ENCODE peak calls at places on chromosomes 2 and 18, in nine cellular contexts. I, B, V, H, L, R, E, C and M are unnamed samples.

GRCh38 chr2:46849080-46849715 is 66.4 kb downstream of the MCFD2 start:
- DNase-seq in I (no peak), B (no peak), V (peak; percentile 73), H (peak; percentile 70), L (peak; percentile 94), R (no peak), E (peak; percentile 76), C (no peak), M (no peak)

GRCh38 chr2:156145469-156145868 is 187.1 kb downstream of the NR4A2 start:
- DNase-seq in I (no peak), B (no peak), V (no peak), H (no peak), L (no peak), R (no peak), E (no peak), C (no peak), M (no peak)

GRCh38 chr2:20299113-20299512 is 51.5 kb downstream of the PUM2 start:
- DNase-seq in I (no peak), B (no peak), V (no peak), H (no peak), L (no peak), R (no peak), E (no peak), C (no peak), M (no peak)

GRCh38 chr2:240247868-240248820 is 107.7 kb upstream of the OTOS start:
- DNase-seq in I (no peak), B (no peak), V (peak; percentile 23), H (no peak), L (no peak), R (no peak), E (no peak), C (no peak), M (peak; percentile 78)

GRCh38 chr2:149112713-149113112 is 74.2 kb downstream of the LYPD6B start:
- DNase-seq in I (no peak), B (no peak), V (no peak), H (no peak), L (no peak), R (no peak), E (no peak), C (no peak), M (no peak)

GRCh38 chr2:146576301-146576700 is 1268.5 kb upstream of the ACVR2A start:
- DNase-seq in I (no peak), B (no peak), V (no peak), H (peak; percentile 41), L (no peak), R (peak; percentile 45), E (peak; percentile 26), C (no peak), M (no peak)

GRCh38 chr18:70419526-70419925 is 130.7 kb downstream of the SOCS6 start:
- DNase-seq in I (no peak), B (no peak), V (no peak), H (peak; percentile 73), L (peak; percentile 88), R (peak; percentile 76), E (peak; percentile 77), C (no peak), M (no peak)

GRCh38 chr2:121723316-121723715 is 13.4 kb downstream of the NIFK start:
- DNase-seq in I (no peak), B (no peak), V (no peak), H (no peak), L (no peak), R (no peak), E (no peak), C (no peak), M (no peak)

GRCh38 chr18:8471373-8471772 is 137.9 kb upstream of the RAB12 start:
- DNase-seq in I (no peak), B (no peak), V (no peak), H (no peak), L (no peak), R (no peak), E (no peak), C (no peak), M (no peak)

GRCh38 chr18:22932885-22933205 is 283 bp upstream of the RBBP8 start:
- DNase-seq in I (no peak), B (no peak), V (no peak), H (no peak), L (no peak), R (no peak), E (no peak), C (no peak), M (no peak)

GRCh38 chr2:149651229-149651628 is 63.7 kb upstream of the MMADHC start:
- DNase-seq in I (no peak), B (no peak), V (no peak), H (no peak), L (no peak), R (no peak), E (no peak), C (no peak), M (no peak)

GRCh38 chr2:44171018-44171417 is 2.3 kb downstream of the PPM1B start:
- DNase-seq in I (no peak), B (no peak), V (no peak), H (peak; percentile 29), L (peak; percentile 51), R (peak; percentile 39), E (peak; percentile 58), C (no peak), M (no peak)

GRCh38 chr2:174697267-174697666 is 67.0 kb downstream of the CHRNA1 start:
- DNase-seq in I (peak; percentile 77), B (peak; percentile 77), V (peak; percentile 28), H (peak; percentile 59), L (peak; percentile 52), R (peak; percentile 56), E (peak; percentile 57), C (peak; percentile 66), M (peak; percentile 31)

GRCh38 chr2:119879502-119879901 is 119.8 kb downstream of the PTPN4 start:
- DNase-seq in I (no peak), B (no peak), V (no peak), H (no peak), L (no peak), R (no peak), E (no peak), C (no peak), M (no peak)

GRCh38 chr2:149872638-149873037 is 285.1 kb upstream of the MMADHC start:
- DNase-seq in I (no peak), B (peak; percentile 72), V (no peak), H (no peak), L (no peak), R (no peak), E (no peak), C (no peak), M (no peak)

DNA sequence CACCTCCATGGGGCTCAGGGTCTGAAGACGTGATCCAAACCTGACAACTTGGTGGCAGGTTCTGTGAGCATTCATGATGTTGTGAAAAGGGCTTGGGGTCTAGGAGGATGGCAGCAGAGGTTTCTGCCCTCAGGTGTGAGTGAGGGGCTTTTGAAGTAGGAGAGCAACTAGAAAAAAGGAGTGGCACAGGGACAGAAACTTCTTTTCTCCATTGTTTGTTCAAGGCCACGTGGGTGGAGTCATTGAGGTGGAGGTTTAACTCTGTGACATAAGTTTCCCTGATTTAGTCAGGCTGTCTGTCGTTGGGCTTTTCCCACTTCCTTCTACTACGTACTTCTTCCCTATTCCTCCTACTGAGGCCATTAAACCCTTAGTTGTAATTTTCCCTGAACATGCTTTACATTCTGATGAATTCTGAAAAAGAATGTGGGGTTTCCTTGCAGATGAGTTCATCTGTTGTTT is 13.1 kb downstream of the CFLAR start:
- DNase-seq in I (peak; percentile 76), B (no peak), V (no peak), H (peak; percentile 70), L (peak; percentile 76), R (no peak), E (peak; percentile 89), C (no peak), M (no peak)
- H3K4me3 ChIP-seq in I (peak overlapping the region; percentile 88), B (no peak overlapping the region), V (no peak overlapping the region), H (no peak overlapping the region), L (no peak overlapping the region), R (no peak overlapping the region), E (no peak overlapping the region), C (no peak overlapping the region), M (no peak overlapping the region)

DNA sequence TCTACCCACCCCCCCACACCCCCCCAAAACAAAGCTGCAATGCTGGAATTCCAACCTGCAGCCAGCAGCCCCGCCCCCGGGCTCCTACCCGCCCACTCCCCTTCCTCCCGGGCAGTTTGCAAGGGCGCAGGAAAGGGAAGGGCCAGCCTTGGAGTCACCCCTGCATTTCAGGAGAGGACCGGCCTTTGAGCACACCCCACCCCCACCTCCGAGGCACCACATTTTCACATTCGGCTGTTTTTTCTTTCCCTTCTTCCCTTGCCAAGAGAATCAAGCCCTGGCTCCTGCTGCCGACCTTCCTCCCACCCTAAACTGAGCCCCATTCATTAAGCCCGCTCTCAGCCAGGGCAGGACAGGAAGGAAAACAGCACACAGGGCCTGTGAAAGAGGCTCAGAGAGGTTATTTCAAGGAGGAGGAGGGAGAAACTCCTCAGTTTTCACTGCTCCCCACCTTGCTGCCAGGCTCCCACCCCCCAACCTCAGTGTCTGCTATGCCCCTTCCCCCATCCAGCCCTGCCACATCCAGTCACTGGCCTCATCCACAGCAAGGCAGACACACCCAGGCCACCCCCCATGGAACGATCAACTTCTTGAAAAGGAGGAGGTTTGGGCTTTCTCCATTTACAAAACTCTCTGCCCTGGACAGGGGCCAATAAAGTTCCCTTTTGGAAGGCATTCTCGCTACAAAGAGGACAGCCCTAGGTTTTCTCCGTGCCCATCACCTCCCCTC is 11.2 kb downstream of the SMAD7 start:
- DNase-seq in I (no peak), B (no peak), V (no peak), H (peak; percentile 79), L (peak; percentile 76), R (peak; percentile 42), E (no peak), C (no peak), M (no peak)
- H3K4me3 ChIP-seq in I (no peak overlapping the region), B (peak overlapping the region; percentile 0), V (no peak overlapping the region), H (peak overlapping the region; percentile 15), L (peak overlapping the region; percentile 41), R (no peak overlapping the region), E (no peak overlapping the region), C (peak overlapping the region; percentile 43), M (no peak overlapping the region)

DNA sequence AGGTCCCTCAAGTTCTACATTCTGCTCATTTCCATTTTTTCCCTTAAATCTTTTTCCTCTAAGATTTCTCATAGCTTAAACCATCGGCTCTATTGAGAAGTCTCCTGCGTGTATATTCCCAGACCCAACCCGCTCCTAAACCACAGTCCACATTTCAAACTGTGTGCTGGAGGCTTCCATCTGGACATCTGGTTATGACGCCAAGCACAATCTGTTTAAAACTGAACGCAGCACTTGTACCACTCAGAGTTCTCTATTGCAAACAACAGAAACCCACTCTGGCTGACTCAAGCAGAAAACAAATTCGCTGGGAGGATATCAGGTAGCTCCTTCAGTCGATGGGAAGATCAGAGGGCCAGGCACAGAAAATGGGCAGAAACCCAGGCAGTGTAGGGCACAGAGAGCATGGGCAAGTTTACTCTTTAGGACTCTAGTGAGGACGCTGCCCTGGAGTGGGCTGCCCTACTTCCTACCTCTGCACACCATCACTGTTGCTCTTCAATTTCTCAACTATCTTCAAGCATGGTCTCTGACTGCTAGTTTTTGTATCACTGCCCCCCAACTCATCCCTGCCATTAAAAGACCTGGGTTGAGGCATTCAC is 5.6 kb upstream of the EML4 start:
- DNase-seq in I (no peak), B (no peak), V (no peak), H (no peak), L (no peak), R (peak; percentile 92), E (peak; percentile 92), C (no peak), M (no peak)
- H3K4me3 ChIP-seq in I (no peak overlapping the region), B (no peak overlapping the region), V (no peak overlapping the region), H (no peak overlapping the region), L (no peak overlapping the region), R (no peak overlapping the region), E (no peak overlapping the region), C (no peak overlapping the region), M (no peak overlapping the region)

DNA sequence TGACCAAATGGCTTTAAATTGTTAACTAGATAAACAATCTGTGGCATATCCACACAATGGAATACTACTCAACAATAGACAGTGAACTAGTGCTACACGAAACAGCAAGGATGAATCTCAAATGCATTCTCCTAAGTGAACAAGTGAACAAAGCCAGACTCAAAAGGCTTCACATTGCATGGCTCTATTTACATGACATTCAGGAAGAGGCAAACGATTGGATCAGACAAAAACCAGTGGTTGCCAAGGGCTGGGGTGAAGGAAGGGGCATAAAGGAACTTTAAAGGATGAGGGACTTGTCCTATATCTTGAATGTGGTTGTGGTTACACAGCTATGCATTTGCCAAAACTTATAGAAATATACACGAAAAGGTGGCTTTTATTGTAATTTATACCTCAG is 184.3 kb downstream of the RPIA start:
- DNase-seq in I (no peak), B (no peak), V (no peak), H (no peak), L (no peak), R (no peak), E (no peak), C (no peak), M (no peak)
- H3K4me3 ChIP-seq in I (no peak overlapping the region), B (no peak overlapping the region), V (no peak overlapping the region), H (no peak overlapping the region), L (no peak overlapping the region), R (no peak overlapping the region), E (no peak overlapping the region), C (no peak overlapping the region), M (no peak overlapping the region)